ENCODE peak calls at places on chromosome 15, in seven cellular contexts. One of them, this sample, is unnamed.

GRCh38 chr15:45993508-45993907 is 358.7 kb downstream of the SQOR start:
- DNase-seq in A673: no peak
- DNase-seq in heart left ventricle: no peak
- DNase-seq in upper lobe of right lung: no peak
- DNase-seq in astrocyte: no peak
- DNase-seq in cardiac muscle cell: no peak
- DNase-seq in psoas muscle: no peak
- DNase-seq in this sample: no peak

GRCh38 chr15:80323285-80323684 is 71.3 kb upstream of the CTXND1 start:
- DNase-seq in heart left ventricle: no peak
- DNase-seq in A673: no peak
- DNase-seq in astrocyte: no peak
- DNase-seq in psoas muscle: no peak
- DNase-seq in upper lobe of right lung: no peak
- DNase-seq in cardiac muscle cell: no peak
- DNase-seq in this sample: no peak

GRCh38 chr15:39918688-39919385 is 1.2 kb downstream of the GPR176 start:
- DNase-seq in upper lobe of right lung: no peak
- DNase-seq in psoas muscle: no peak
- DNase-seq in astrocyte: peak; percentile 92
- DNase-seq in cardiac muscle cell: peak; percentile 78
- DNase-seq in heart left ventricle: no peak
- DNase-seq in A673: no peak
- DNase-seq in this sample: peak; percentile 82

GRCh38 chr15:57216288-57216687 is 160.0 kb upstream of the CGNL1 start:
- DNase-seq in cardiac muscle cell: peak; percentile 80
- DNase-seq in astrocyte: peak; percentile 91
- DNase-seq in upper lobe of right lung: no peak
- DNase-seq in heart left ventricle: no peak
- DNase-seq in psoas muscle: no peak
- DNase-seq in A673: peak; percentile 78
- DNase-seq in this sample: peak; percentile 82

GRCh38 chr15:69017978-69018377 is 3.5 kb downstream of the NOX5 start:
- DNase-seq in upper lobe of right lung: no peak
- DNase-seq in astrocyte: no peak
- DNase-seq in psoas muscle: no peak
- DNase-seq in cardiac muscle cell: no peak
- DNase-seq in heart left ventricle: no peak
- DNase-seq in A673: no peak
- DNase-seq in this sample: no peak

GRCh38 chr15:58010983-58011382 is 54.5 kb downstream of the ALDH1A2 start:
- DNase-seq in cardiac muscle cell: no peak
- DNase-seq in A673: peak; percentile 84
- DNase-seq in heart left ventricle: no peak
- DNase-seq in psoas muscle: no peak
- DNase-seq in astrocyte: no peak
- DNase-seq in upper lobe of right lung: no peak
- DNase-seq in this sample: no peak

GRCh38 chr15:85504739-85505676 is 124.6 kb downstream of the AKAP13 start:
- DNase-seq in heart left ventricle: no peak
- DNase-seq in psoas muscle: no peak
- DNase-seq in cardiac muscle cell: peak; percentile 85
- DNase-seq in astrocyte: peak; percentile 41
- DNase-seq in upper lobe of right lung: no peak
- DNase-seq in A673: peak; percentile 70
- DNase-seq in this sample: peak; percentile 90

GRCh38 chr15:57528940-57529565 is 62.7 kb upstream of the MYZAP start:
- DNase-seq in heart left ventricle: no peak
- DNase-seq in astrocyte: no peak
- DNase-seq in A673: no peak
- DNase-seq in psoas muscle: no peak
- DNase-seq in upper lobe of right lung: no peak
- DNase-seq in cardiac muscle cell: no peak
- DNase-seq in this sample: no peak

GRCh38 chr15:36358094-36358961 is 221.1 kb upstream of the CDIN1 start:
- DNase-seq in A673: no peak
- DNase-seq in upper lobe of right lung: no peak
- DNase-seq in heart left ventricle: no peak
- DNase-seq in psoas muscle: no peak
- DNase-seq in astrocyte: peak; percentile 95
- DNase-seq in cardiac muscle cell: peak; percentile 84
- DNase-seq in this sample: peak; percentile 77

GRCh38 chr15:93460717-93461116 is 371.7 kb upstream of the RGMA start:
- DNase-seq in cardiac muscle cell: no peak
- DNase-seq in psoas muscle: no peak
- DNase-seq in astrocyte: peak; percentile 53
- DNase-seq in upper lobe of right lung: no peak
- DNase-seq in heart left ventricle: no peak
- DNase-seq in A673: no peak
- DNase-seq in this sample: no peak

GRCh38 chr15:82173108-82173507 is 89.4 kb downstream of the EFL1 start:
- DNase-seq in psoas muscle: no peak
- DNase-seq in cardiac muscle cell: no peak
- DNase-seq in upper lobe of right lung: no peak
- DNase-seq in A673: no peak
- DNase-seq in heart left ventricle: no peak
- DNase-seq in astrocyte: no peak
- DNase-seq in this sample: no peak

GRCh38 chr15:70936326-70936725 is 43.7 kb downstream of the LRRC49 start:
- DNase-seq in psoas muscle: no peak
- DNase-seq in astrocyte: peak; percentile 15
- DNase-seq in heart left ventricle: no peak
- DNase-seq in upper lobe of right lung: no peak
- DNase-seq in A673: peak; percentile 42
- DNase-seq in cardiac muscle cell: peak; percentile 34
- DNase-seq in this sample: no peak

GRCh38 chr15:43106486-43106829 is 620 bp upstream of the UBR1 start:
- DNase-seq in heart left ventricle: no peak
- DNase-seq in psoas muscle: no peak
- DNase-seq in A673: no peak
- DNase-seq in cardiac muscle cell: no peak
- DNase-seq in astrocyte: no peak
- DNase-seq in upper lobe of right lung: no peak
- DNase-seq in this sample: no peak

GRCh38 chr15:51751687-51752683 is 588 bp downstream of the TMOD2 start:
- DNase-seq in astrocyte: no peak
- DNase-seq in heart left ventricle: no peak
- DNase-seq in psoas muscle: peak; percentile 56
- DNase-seq in cardiac muscle cell: peak; percentile 54
- DNase-seq in upper lobe of right lung: peak; percentile 67
- DNase-seq in A673: peak; percentile 18
- DNase-seq in this sample: peak; percentile 58

GRCh38 chr15:45715528-45715927 is 80.7 kb downstream of the SQOR start:
- DNase-seq in A673: peak; percentile 15
- DNase-seq in astrocyte: no peak
- DNase-seq in cardiac muscle cell: peak; percentile 40
- DNase-seq in upper lobe of right lung: no peak
- DNase-seq in psoas muscle: no peak
- DNase-seq in heart left ventricle: no peak
- DNase-seq in this sample: peak; percentile 41

GRCh38 chr15:89307046-89307587 is 27.5 kb downstream of the POLG start:
- DNase-seq in upper lobe of right lung: no peak
- DNase-seq in cardiac muscle cell: peak; percentile 26
- DNase-seq in psoas muscle: no peak
- DNase-seq in astrocyte: peak; percentile 29
- DNase-seq in heart left ventricle: no peak
- DNase-seq in A673: no peak
- DNase-seq in this sample: peak; percentile 62

GRCh38 chr15:73323956-73324355 is 44.8 kb downstream of the HCN4 start:
- DNase-seq in A673: no peak
- DNase-seq in upper lobe of right lung: peak; percentile 59
- DNase-seq in psoas muscle: no peak
- DNase-seq in astrocyte: no peak
- DNase-seq in cardiac muscle cell: no peak
- DNase-seq in heart left ventricle: no peak
- DNase-seq in this sample: no peak

GRCh38 chr15:63473999-63474809 is 30.2 kb upstream of the USP3 start:
- DNase-seq in heart left ventricle: no peak
- DNase-seq in astrocyte: peak; percentile 80
- DNase-seq in upper lobe of right lung: no peak
- DNase-seq in A673: no peak
- DNase-seq in cardiac muscle cell: peak; percentile 67
- DNase-seq in psoas muscle: no peak
- DNase-seq in this sample: no peak

GRCh38 chr15:98850991-98851776 is 156.4 kb downstream of the PGPEP1L start:
- DNase-seq in upper lobe of right lung: peak; percentile 87
- DNase-seq in A673: peak; percentile 89
- DNase-seq in heart left ventricle: peak; percentile 83
- DNase-seq in astrocyte: no peak
- DNase-seq in psoas muscle: peak; percentile 84
- DNase-seq in cardiac muscle cell: peak; percentile 81
- DNase-seq in this sample: peak; percentile 47
- H3K4me1 ChIP-seq in upper lobe of right lung: peaks cover 31% of the 10 kb centered on the region
- H3K4me1 ChIP-seq in A673: peaks cover 28% of the 10 kb centered on the region
- H3K4me1 ChIP-seq in heart left ventricle: peaks cover 26% of the 10 kb centered on the region
- H3K4me1 ChIP-seq in astrocyte: peaks cover 54% of the 10 kb centered on the region
- H3K4me1 ChIP-seq in psoas muscle: peaks cover 25% of the 10 kb centered on the region
- H3K4me1 ChIP-seq in cardiac muscle cell: peaks cover 17% of the 10 kb centered on the region
- H3K4me1 ChIP-seq in this sample: peaks cover 24% of the 10 kb centered on the region

GRCh38 chr15:100244796-100245495 is 96.8 kb downstream of the ADAMTS17 start:
- DNase-seq in psoas muscle: no peak
- DNase-seq in A673: no peak
- DNase-seq in astrocyte: no peak
- DNase-seq in cardiac muscle cell: no peak
- DNase-seq in upper lobe of right lung: no peak
- DNase-seq in heart left ventricle: no peak
- DNase-seq in this sample: no peak

GRCh38 chr15:100248236-100248635 is 93.5 kb downstream of the ADAMTS17 start:
- DNase-seq in upper lobe of right lung: no peak
- DNase-seq in astrocyte: no peak
- DNase-seq in cardiac muscle cell: no peak
- DNase-seq in heart left ventricle: no peak
- DNase-seq in A673: no peak
- DNase-seq in psoas muscle: no peak
- DNase-seq in this sample: no peak

GRCh38 chr15:100245496-100245838 is 96.3 kb downstream of the ADAMTS17 start:
- DNase-seq in psoas muscle: no peak
- DNase-seq in astrocyte: no peak
- DNase-seq in heart left ventricle: no peak
- DNase-seq in A673: no peak
- DNase-seq in cardiac muscle cell: peak; percentile 48
- DNase-seq in upper lobe of right lung: no peak
- DNase-seq in this sample: no peak

GRCh38 chr15:100247228-100248225 is 94.2 kb downstream of the ADAMTS17 start:
- DNase-seq in A673: no peak
- DNase-seq in heart left ventricle: no peak
- DNase-seq in psoas muscle: no peak
- DNase-seq in astrocyte: no peak
- DNase-seq in upper lobe of right lung: no peak
- DNase-seq in cardiac muscle cell: no peak
- DNase-seq in this sample: no peak

GRCh38 chr15:100245855-100246254 is 95.9 kb downstream of the ADAMTS17 start:
- DNase-seq in upper lobe of right lung: no peak
- DNase-seq in A673: no peak
- DNase-seq in astrocyte: no peak
- DNase-seq in cardiac muscle cell: no peak
- DNase-seq in psoas muscle: no peak
- DNase-seq in heart left ventricle: no peak
- DNase-seq in this sample: no peak
- H3K9me3 ChIP-seq in upper lobe of right lung: no peaks in the 10 kb centered on the region
- H3K9me3 ChIP-seq in A673: peaks cover 40% of the 10 kb centered on the region
- H3K9me3 ChIP-seq in astrocyte: no peaks in the 10 kb centered on the region
- H3K9me3 ChIP-seq in cardiac muscle cell: no peaks in the 10 kb centered on the region
- H3K9me3 ChIP-seq in psoas muscle: no peaks in the 10 kb centered on the region
- H3K9me3 ChIP-seq in heart left ventricle: no peaks in the 10 kb centered on the region
- H3K9me3 ChIP-seq in this sample: no peaks in the 10 kb centered on the region

GRCh38 chr15:66486887-66487286 is 10.7 kb downstream of the SNAPC5 start:
- DNase-seq in psoas muscle: no peak
- DNase-seq in heart left ventricle: no peak
- DNase-seq in cardiac muscle cell: no peak
- DNase-seq in A673: no peak
- DNase-seq in astrocyte: no peak
- DNase-seq in upper lobe of right lung: no peak
- DNase-seq in this sample: no peak

GRCh38 chr15:66491846-66492245 is 5.7 kb downstream of the SNAPC5 start:
- DNase-seq in astrocyte: no peak
- DNase-seq in upper lobe of right lung: no peak
- DNase-seq in psoas muscle: no peak
- DNase-seq in cardiac muscle cell: no peak
- DNase-seq in A673: no peak
- DNase-seq in heart left ventricle: no peak
- DNase-seq in this sample: no peak

GRCh38 chr15:66484539-66485112 is 12.9 kb downstream of the SNAPC5 start:
- DNase-seq in cardiac muscle cell: no peak
- DNase-seq in heart left ventricle: no peak
- DNase-seq in upper lobe of right lung: no peak
- DNase-seq in astrocyte: no peak
- DNase-seq in A673: no peak
- DNase-seq in psoas muscle: no peak
- DNase-seq in this sample: no peak

GRCh38 chr15:66488525-66488924 is 9.0 kb downstream of the SNAPC5 start:
- DNase-seq in upper lobe of right lung: no peak
- DNase-seq in cardiac muscle cell: no peak
- DNase-seq in psoas muscle: no peak
- DNase-seq in heart left ventricle: no peak
- DNase-seq in A673: no peak
- DNase-seq in astrocyte: no peak
- DNase-seq in this sample: no peak

GRCh38 chr15:66489179-66489791 is 8.3 kb downstream of the SNAPC5 start:
- DNase-seq in A673: no peak
- DNase-seq in heart left ventricle: no peak
- DNase-seq in astrocyte: no peak
- DNase-seq in cardiac muscle cell: no peak
- DNase-seq in upper lobe of right lung: no peak
- DNase-seq in psoas muscle: no peak
- DNase-seq in this sample: no peak
- H3K36me3 ChIP-seq in A673: peaks cover 53% of the 10 kb centered on the region
- H3K36me3 ChIP-seq in heart left ventricle: peaks cover 87% of the 10 kb centered on the region
- H3K36me3 ChIP-seq in astrocyte: peaks cover 59% of the 10 kb centered on the region
- H3K36me3 ChIP-seq in cardiac muscle cell: peaks cover 45% of the 10 kb centered on the region
- H3K36me3 ChIP-seq in upper lobe of right lung: peaks cover 74% of the 10 kb centered on the region
- H3K36me3 ChIP-seq in psoas muscle: peaks cover 7% of the 10 kb centered on the region
- H3K36me3 ChIP-seq in this sample: peaks cover 57% of the 10 kb centered on the region

GRCh38 chr15:100113351-100114075 is 228.3 kb downstream of the ADAMTS17 start:
- DNase-seq in cardiac muscle cell: no peak
- DNase-seq in heart left ventricle: no peak
- DNase-seq in astrocyte: no peak
- DNase-seq in A673: no peak
- DNase-seq in upper lobe of right lung: peak; percentile 54
- DNase-seq in psoas muscle: no peak
- DNase-seq in this sample: no peak

GRCh38 chr15:100112061-100112420 is 229.7 kb downstream of the ADAMTS17 start:
- DNase-seq in cardiac muscle cell: no peak
- DNase-seq in heart left ventricle: no peak
- DNase-seq in upper lobe of right lung: peak; percentile 23
- DNase-seq in psoas muscle: no peak
- DNase-seq in A673: no peak
- DNase-seq in astrocyte: no peak
- DNase-seq in this sample: no peak

GRCh38 chr15:100112636-100113305 is 229.0 kb downstream of the ADAMTS17 start:
- DNase-seq in psoas muscle: no peak
- DNase-seq in A673: no peak
- DNase-seq in heart left ventricle: no peak
- DNase-seq in cardiac muscle cell: no peak
- DNase-seq in astrocyte: no peak
- DNase-seq in upper lobe of right lung: peak; percentile 48
- DNase-seq in this sample: no peak

GRCh38 chr15:100109486-100110035 is 232.2 kb downstream of the ADAMTS17 start:
- DNase-seq in heart left ventricle: no peak
- DNase-seq in cardiac muscle cell: no peak
- DNase-seq in astrocyte: no peak
- DNase-seq in psoas muscle: no peak
- DNase-seq in A673: no peak
- DNase-seq in upper lobe of right lung: peak; percentile 32
- DNase-seq in this sample: no peak

GRCh38 chr15:100111103-100112060 is 230.4 kb downstream of the ADAMTS17 start:
- DNase-seq in heart left ventricle: peak; percentile 76
- DNase-seq in psoas muscle: peak; percentile 79
- DNase-seq in upper lobe of right lung: peak; percentile 58
- DNase-seq in A673: peak; percentile 38
- DNase-seq in astrocyte: peak; percentile 85
- DNase-seq in cardiac muscle cell: peak; percentile 91
- DNase-seq in this sample: no peak
- H3K4me1 ChIP-seq in heart left ventricle: peaks cover 52% of the 10 kb centered on the region
- H3K4me1 ChIP-seq in psoas muscle: peaks cover 22% of the 10 kb centered on the region
- H3K4me1 ChIP-seq in upper lobe of right lung: peaks cover 45% of the 10 kb centered on the region
- H3K4me1 ChIP-seq in A673: no peaks in the 10 kb centered on the region
- H3K4me1 ChIP-seq in astrocyte: peaks cover 48% of the 10 kb centered on the region
- H3K4me1 ChIP-seq in cardiac muscle cell: peaks cover 33% of the 10 kb centered on the region
- H3K4me1 ChIP-seq in this sample: peaks cover 25% of the 10 kb centered on the region